ENCODE peak calls at places on chromosomes 6 and 20, in eight cellular contexts. One of them, this sample, is unnamed.

GRCh38 chr20:64254571-64255360 is 782 bp upstream of the PCMTD2 start:
- DNase-seq in chondrocyte: no peak
- DNase-seq in CD4-positive, alpha-beta T cell: no peak
- DNase-seq in cardiac muscle cell: no peak
- DNase-seq in hepatic stellate cell: no peak
- DNase-seq in CD4-positive, alpha-beta memory T cell: no peak
- DNase-seq in HCEC 1CT: no peak
- DNase-seq in SK-N-MC: no peak
- DNase-seq in this sample: no peak

GRCh38 chr20:57448764-57449354 is 57.7 kb downstream of the RBM38 start:
- DNase-seq in chondrocyte: no peak
- DNase-seq in CD4-positive, alpha-beta T cell: no peak
- DNase-seq in cardiac muscle cell: no peak
- DNase-seq in hepatic stellate cell: no peak
- DNase-seq in CD4-positive, alpha-beta memory T cell: no peak
- DNase-seq in HCEC 1CT: no peak
- DNase-seq in SK-N-MC: no peak
- DNase-seq in this sample: no peak

GRCh38 chr6:132466952-132467351 is 46.0 kb downstream of the STX7 start:
- DNase-seq in chondrocyte: no peak
- DNase-seq in CD4-positive, alpha-beta T cell: no peak
- DNase-seq in cardiac muscle cell: peak
- DNase-seq in hepatic stellate cell: no peak
- DNase-seq in CD4-positive, alpha-beta memory T cell: no peak
- DNase-seq in HCEC 1CT: no peak
- DNase-seq in SK-N-MC: no peak
- DNase-seq in this sample: no peak

GRCh38 chr6:135568366-135568765 is 70.8 kb upstream of the AHI1 start:
- DNase-seq in chondrocyte: no peak
- DNase-seq in CD4-positive, alpha-beta T cell: peak
- DNase-seq in cardiac muscle cell: peak
- DNase-seq in hepatic stellate cell: peak
- DNase-seq in CD4-positive, alpha-beta memory T cell: peak
- DNase-seq in HCEC 1CT: peak
- DNase-seq in SK-N-MC: peak
- DNase-seq in this sample: peak

GRCh38 chr6:24228681-24229255 is 102.8 kb downstream of the NRSN1 start:
- DNase-seq in chondrocyte: no peak
- DNase-seq in CD4-positive, alpha-beta T cell: no peak
- DNase-seq in cardiac muscle cell: peak
- DNase-seq in hepatic stellate cell: no peak
- DNase-seq in CD4-positive, alpha-beta memory T cell: no peak
- DNase-seq in HCEC 1CT: peak
- DNase-seq in SK-N-MC: no peak
- DNase-seq in this sample: no peak

GRCh38 chr6:129140571-129140970 is 257.6 kb downstream of the LAMA2 start:
- DNase-seq in chondrocyte: no peak
- DNase-seq in CD4-positive, alpha-beta T cell: no peak
- DNase-seq in cardiac muscle cell: peak
- DNase-seq in hepatic stellate cell: no peak
- DNase-seq in CD4-positive, alpha-beta memory T cell: no peak
- DNase-seq in HCEC 1CT: peak
- DNase-seq in SK-N-MC: no peak
- DNase-seq in this sample: no peak

GRCh38 chr6:124961784-124962611 is at the start of gene RNF217:
- DNase-seq in chondrocyte: peak
- DNase-seq in CD4-positive, alpha-beta T cell: peak
- DNase-seq in cardiac muscle cell: peak
- DNase-seq in hepatic stellate cell: peak
- DNase-seq in CD4-positive, alpha-beta memory T cell: peak
- DNase-seq in HCEC 1CT: peak
- DNase-seq in SK-N-MC: no peak
- DNase-seq in this sample: peak

GRCh38 chr6:42451595-42452170 is at the start of gene TRERF1:
- DNase-seq in chondrocyte: no peak
- DNase-seq in CD4-positive, alpha-beta T cell: peak
- DNase-seq in cardiac muscle cell: peak
- DNase-seq in hepatic stellate cell: peak
- DNase-seq in CD4-positive, alpha-beta memory T cell: peak
- DNase-seq in HCEC 1CT: peak
- DNase-seq in SK-N-MC: no peak
- DNase-seq in this sample: peak

GRCh38 chr20:54221383-54221782 is 13.5 kb downstream of the PFDN4 start:
- DNase-seq in chondrocyte: no peak
- DNase-seq in CD4-positive, alpha-beta T cell: no peak
- DNase-seq in cardiac muscle cell: no peak
- DNase-seq in hepatic stellate cell: no peak
- DNase-seq in CD4-positive, alpha-beta memory T cell: peak
- DNase-seq in HCEC 1CT: no peak
- DNase-seq in SK-N-MC: no peak
- DNase-seq in this sample: no peak

GRCh38 chr6:52992980-52993379 is 2.1 kb downstream of the GSTA4 start:
- DNase-seq in chondrocyte: no peak
- DNase-seq in CD4-positive, alpha-beta T cell: no peak
- DNase-seq in cardiac muscle cell: peak
- DNase-seq in hepatic stellate cell: peak
- DNase-seq in CD4-positive, alpha-beta memory T cell: no peak
- DNase-seq in HCEC 1CT: peak
- DNase-seq in SK-N-MC: no peak
- DNase-seq in this sample: no peak

GRCh38 chr6:49528571-49528970 is 21.9 kb upstream of the C6orf141 start:
- DNase-seq in chondrocyte: no peak
- DNase-seq in CD4-positive, alpha-beta T cell: no peak
- DNase-seq in cardiac muscle cell: no peak
- DNase-seq in hepatic stellate cell: no peak
- DNase-seq in CD4-positive, alpha-beta memory T cell: no peak
- DNase-seq in HCEC 1CT: no peak
- DNase-seq in SK-N-MC: no peak
- DNase-seq in this sample: no peak

GRCh38 chr6:34318492-34319470 is 70.0 kb upstream of the SMIM29 start:
- DNase-seq in chondrocyte: no peak
- DNase-seq in CD4-positive, alpha-beta T cell: no peak
- DNase-seq in cardiac muscle cell: peak
- DNase-seq in hepatic stellate cell: no peak
- DNase-seq in CD4-positive, alpha-beta memory T cell: no peak
- DNase-seq in HCEC 1CT: no peak
- DNase-seq in SK-N-MC: no peak
- DNase-seq in this sample: no peak

GRCh38 chr6:22470454-22471368 is 98.7 kb upstream of the HDGFL1 start:
- DNase-seq in chondrocyte: no peak
- DNase-seq in CD4-positive, alpha-beta T cell: no peak
- DNase-seq in cardiac muscle cell: peak
- DNase-seq in hepatic stellate cell: peak
- DNase-seq in CD4-positive, alpha-beta memory T cell: no peak
- DNase-seq in HCEC 1CT: no peak
- DNase-seq in SK-N-MC: no peak
- DNase-seq in this sample: peak

GRCh38 chr6:75308250-75308988 is 23.8 kb upstream of the TMEM30A start:
- DNase-seq in chondrocyte: no peak
- DNase-seq in CD4-positive, alpha-beta T cell: no peak
- DNase-seq in cardiac muscle cell: no peak
- DNase-seq in hepatic stellate cell: no peak
- DNase-seq in CD4-positive, alpha-beta memory T cell: no peak
- DNase-seq in HCEC 1CT: no peak
- DNase-seq in SK-N-MC: no peak
- DNase-seq in this sample: no peak

GRCh38 chr6:109332748-109333147 is 49.5 kb downstream of the CD164 start:
- DNase-seq in chondrocyte: no peak
- DNase-seq in CD4-positive, alpha-beta T cell: no peak
- DNase-seq in cardiac muscle cell: no peak
- DNase-seq in hepatic stellate cell: no peak
- DNase-seq in CD4-positive, alpha-beta memory T cell: no peak
- DNase-seq in HCEC 1CT: no peak
- DNase-seq in SK-N-MC: no peak
- DNase-seq in this sample: no peak

GRCh38 chr6:7172605-7173185 is 64.9 kb downstream of the RREB1 start:
- DNase-seq in chondrocyte: no peak
- DNase-seq in CD4-positive, alpha-beta T cell: no peak
- DNase-seq in cardiac muscle cell: peak
- DNase-seq in hepatic stellate cell: no peak
- DNase-seq in CD4-positive, alpha-beta memory T cell: no peak
- DNase-seq in HCEC 1CT: no peak
- DNase-seq in SK-N-MC: no peak
- DNase-seq in this sample: no peak

GRCh38 chr20:36493801-36494114 is 47.6 kb upstream of the MYL9 start:
- DNase-seq in chondrocyte: no peak
- DNase-seq in CD4-positive, alpha-beta T cell: no peak
- DNase-seq in cardiac muscle cell: peak
- DNase-seq in hepatic stellate cell: peak
- DNase-seq in CD4-positive, alpha-beta memory T cell: no peak
- DNase-seq in HCEC 1CT: peak
- DNase-seq in SK-N-MC: no peak
- DNase-seq in this sample: peak

GRCh38 chr20:32458837-32459220 is 100.7 kb downstream of the ASXL1 start:
- DNase-seq in chondrocyte: no peak
- DNase-seq in CD4-positive, alpha-beta T cell: no peak
- DNase-seq in cardiac muscle cell: no peak
- DNase-seq in hepatic stellate cell: no peak
- DNase-seq in CD4-positive, alpha-beta memory T cell: no peak
- DNase-seq in HCEC 1CT: no peak
- DNase-seq in SK-N-MC: no peak
- DNase-seq in this sample: no peak

GRCh38 chr6:7561153-7561964 is 19.9 kb downstream of the DSP start:
- DNase-seq in chondrocyte: no peak
- DNase-seq in CD4-positive, alpha-beta T cell: no peak
- DNase-seq in cardiac muscle cell: peak
- DNase-seq in hepatic stellate cell: no peak
- DNase-seq in CD4-positive, alpha-beta memory T cell: no peak
- DNase-seq in HCEC 1CT: no peak
- DNase-seq in SK-N-MC: no peak
- DNase-seq in this sample: peak

GRCh38 chr20:41566896-41567527 is 51.2 kb downstream of the CHD6 start:
- DNase-seq in chondrocyte: no peak
- DNase-seq in CD4-positive, alpha-beta T cell: no peak
- DNase-seq in cardiac muscle cell: no peak
- DNase-seq in hepatic stellate cell: no peak
- DNase-seq in CD4-positive, alpha-beta memory T cell: no peak
- DNase-seq in HCEC 1CT: no peak
- DNase-seq in SK-N-MC: no peak
- DNase-seq in this sample: no peak

GRCh38 chr20:50083034-50083433 is 29.9 kb downstream of the UBE2V1 start:
- DNase-seq in chondrocyte: peak
- DNase-seq in CD4-positive, alpha-beta T cell: no peak
- DNase-seq in cardiac muscle cell: no peak
- DNase-seq in hepatic stellate cell: no peak
- DNase-seq in CD4-positive, alpha-beta memory T cell: no peak
- DNase-seq in HCEC 1CT: no peak
- DNase-seq in SK-N-MC: no peak
- DNase-seq in this sample: no peak

GRCh38 chr6:67974931-67975330 is 660.2 kb upstream of the ADGRB3 start:
- DNase-seq in chondrocyte: no peak
- DNase-seq in CD4-positive, alpha-beta T cell: no peak
- DNase-seq in cardiac muscle cell: no peak
- DNase-seq in hepatic stellate cell: no peak
- DNase-seq in CD4-positive, alpha-beta memory T cell: no peak
- DNase-seq in HCEC 1CT: no peak
- DNase-seq in SK-N-MC: no peak
- DNase-seq in this sample: no peak

This sample was measured in prostate gland.